ENCODE peak calls at places on chromosomes 7 and 10, in ten cellular contexts. L is foreskin fibroblast, E is neural crest cell, R is transverse colon, N is choroid plexus epithelial cell, I is A673, Y is endothelial cell, G is ovary, O is BJ, H is fibroblast of villous mesenchyme. D is an unnamed sample.
A peak's percentile ranks its signal among the peaks of the same experiment; 100 is the strongest.

GRCh38 chr7:151756076-151756731 is 120.7 kb downstream of the PRKAG2 start:
- DNase-seq in Y (no peak), H (peak; percentile 43), G (no peak), R (peak; percentile 20), I (no peak), O (no peak), N (peak; percentile 66), L (peak; percentile 55), E (no peak), D (no peak)

GRCh38 chr10:125231116-125231812 is 70.9 kb upstream of the CTBP2 start:
- DNase-seq in N (peak; percentile 96), Y (no peak), H (peak; percentile 93), I (peak; percentile 13), O (peak; percentile 82), R (no peak), E (no peak), L (peak; percentile 90), G (no peak), D (peak; percentile 84)

GRCh38 chr7:130274983-130275649 is 8.5 kb downstream of the CPA2 start:
- DNase-seq in E (peak; percentile 16), Y (no peak), G (no peak), N (no peak), H (peak; percentile 64), L (no peak), I (peak; percentile 86), R (no peak), O (no peak), D (no peak)

GRCh38 chr10:1411956-1412355 is 325.4 kb downstream of the ADARB2 start:
- DNase-seq in E (no peak), O (no peak), I (no peak), G (no peak), N (no peak), R (no peak), Y (no peak), H (no peak), L (no peak), D (no peak)

GRCh38 chr7:45026984-45027773 is 27.2 kb downstream of the CCM2 start:
- DNase-seq in E (no peak), H (peak; percentile 30), N (peak; percentile 50), R (no peak), L (peak; percentile 24), I (no peak), O (no peak), G (no peak), Y (no peak), D (peak; percentile 15)

GRCh38 chr10:121078672-121079102 is 227.5 kb downstream of the WDR11 start:
- DNase-seq in L (no peak), R (peak; percentile 41), E (no peak), Y (no peak), H (no peak), N (no peak), I (no peak), G (no peak), O (no peak), D (no peak)

GRCh38 chr7:47783456-47784240 is 164.6 kb downstream of the PKD1L1 start:
- DNase-seq in I (peak; percentile 66), L (peak; percentile 86), Y (no peak), G (peak; percentile 63), N (peak; percentile 93), H (peak; percentile 99), R (no peak), E (no peak), O (peak; percentile 96), D (peak; percentile 78)

GRCh38 chr7:92421676-92422435 is 25.4 kb upstream of the GATAD1 start:
- DNase-seq in G (peak; percentile 36), R (no peak), L (no peak), N (peak; percentile 20), I (no peak), O (no peak), E (no peak), H (no peak), Y (no peak), D (no peak)

GRCh38 chr7:155169081-155169480 is 99.0 kb downstream of the HTR5A start:
- DNase-seq in E (no peak), Y (no peak), N (no peak), G (no peak), I (no peak), L (no peak), O (no peak), R (no peak), H (no peak), D (no peak)

GRCh38 chr10:98509745-98510144 is 63.0 kb upstream of the HPS1 start:
- DNase-seq in E (no peak), I (no peak), L (no peak), H (no peak), O (no peak), G (no peak), Y (no peak), R (peak; percentile 59), N (no peak), D (no peak)

DNA sequence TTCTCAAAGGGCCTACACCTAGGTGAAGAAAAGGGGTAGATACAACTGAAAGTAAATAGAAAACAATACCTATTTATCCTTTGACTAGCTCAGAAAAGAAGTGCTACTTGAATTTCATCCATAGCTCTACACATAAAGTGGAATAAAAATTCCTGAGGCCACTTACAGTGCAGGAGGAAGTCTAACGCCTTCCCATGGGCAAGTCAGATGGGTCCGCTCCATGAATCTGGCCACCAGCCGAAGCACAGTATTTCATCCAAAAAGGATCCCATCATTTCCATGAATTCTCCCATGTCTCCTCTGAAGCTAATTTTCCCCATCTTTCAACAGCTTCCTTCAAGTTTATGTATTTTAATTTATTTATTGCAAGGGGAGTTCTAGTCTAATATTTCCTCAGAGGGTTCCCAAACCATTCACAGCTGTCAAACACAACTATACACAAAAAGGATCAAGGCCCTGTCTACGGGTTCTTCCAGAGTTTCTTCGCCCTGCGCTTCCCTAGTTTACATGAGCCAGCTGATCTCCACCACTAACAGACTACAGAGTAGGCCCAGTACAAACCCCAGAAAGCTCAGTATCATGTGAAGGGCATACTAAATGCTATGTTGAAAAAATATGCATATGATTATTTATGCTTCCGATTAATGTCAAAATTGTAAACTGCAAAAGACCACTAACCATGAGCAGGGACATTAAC is 184.7 kb downstream of the DOCK4 start:
- DNase-seq in O (no peak), H (no peak), G (no peak), N (no peak), Y (no peak), R (no peak), I (no peak), E (no peak), L (no peak), D (no peak)
- TF ChIP-seq CTCF in O (no peak), H (no peak), G (no peak), N (no peak), Y (no peak), R (no peak), I (no peak), E (no peak), L (no peak), D (no peak)

DNA sequence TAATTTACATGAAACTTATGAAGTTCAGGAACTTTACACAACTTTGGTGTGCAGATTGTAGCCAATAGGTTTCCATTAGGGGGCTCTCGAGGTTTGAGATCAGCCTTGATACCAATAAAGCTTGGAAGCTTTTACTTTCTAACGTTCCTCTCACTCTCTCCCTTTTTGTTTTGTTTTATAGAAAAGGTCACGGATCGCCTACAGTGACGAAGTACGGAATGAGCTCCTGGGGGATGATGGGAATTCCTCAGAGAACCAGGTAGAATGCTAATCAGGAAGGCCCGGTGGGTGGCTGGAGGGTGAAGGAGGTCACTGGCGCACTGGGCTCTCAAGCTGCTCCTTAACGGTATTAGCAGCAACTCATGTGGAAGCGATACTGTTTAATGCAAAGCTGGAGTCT is 79.9 kb downstream of the VTI1A start:
- DNase-seq in I (no peak), L (no peak), E (no peak), Y (no peak), R (no peak), G (no peak), O (no peak), N (peak; percentile 53), H (no peak), D (no peak)
- TF ChIP-seq CTCF in I (no peak), L (no peak), E (no peak), Y (no peak), R (no peak), G (no peak), O (peak; percentile 16), N (peak; percentile 51), H (no peak), D (peak; percentile 41)

GRCh38 chr7:142412551-142413193 is 154.8 kb upstream of the PRSS58 start:
- DNase-seq in G (no peak), L (peak; percentile 34), N (peak; percentile 85), R (no peak), H (peak; percentile 56), Y (peak; percentile 61), I (peak; percentile 67), E (peak; percentile 25), O (no peak), D (peak; percentile 12)
- TF ChIP-seq CTCF in G (no peak), L (peak; percentile 84), N (peak; percentile 93), R (peak; percentile 40), H (peak; percentile 82), Y (peak; percentile 71), I (peak; percentile 81), E (peak; percentile 67), O (peak; percentile 75), D (peak; percentile 70)

GRCh38 chr7:95843286-95843685 is 70.9 kb downstream of the DYNC1I1 start:
- DNase-seq in E (no peak), R (no peak), I (no peak), Y (no peak), N (peak; percentile 16), H (no peak), G (no peak), O (no peak), L (no peak), D (no peak)
- TF ChIP-seq CTCF in E (no peak), R (no peak), I (peak; percentile 24), Y (peak; percentile 13), N (peak; percentile 21), H (no peak), G (no peak), O (no peak), L (no peak), D (peak; percentile 34)

D was measured in AG09319.